ENCODE peak calls at places on chromosomes 4 and X, in four cellular contexts. R is RWPE2, W is body of pancreas, G is GM20000. V is an unnamed sample.

GRCh38 chr4:87179751-87180150 is 40.7 kb downstream of the KLHL8 start:
- DNase-seq in G (no peak), R (no peak), W (no peak), V (no peak)

GRCh38 chr4:152989554-152989970 is 53.4 kb downstream of the FHDC1 start:
- DNase-seq in G (no peak), R (no peak), W (no peak), V (no peak)

GRCh38 chrX:23841847-23842522 is 59.0 kb downstream of the SAT1 start:
- DNase-seq in W (no peak), R (no peak), G (no peak), V (no peak)

GRCh38 chr4:182649698-182650477 is 267.3 kb downstream of the DCTD start:
- DNase-seq in R (no peak), W (no peak), G (no peak), V (no peak)

GRCh38 chrX:86047174-86047991 is at the start of gene CHM:
- DNase-seq in R (no peak), W (peak), G (peak), V (peak)

GRCh38 chr4:81740492-81740891 is 268.8 kb upstream of the RASGEF1B start:
- DNase-seq in G (no peak), R (no peak), W (peak), V (no peak)

GRCh38 chrX:96480081-96480480 is 204.6 kb upstream of the DIAPH2 start:
- DNase-seq in G (no peak), R (no peak), W (no peak), V (no peak)

GRCh38 chrX:40083120-40083978 is 14.4 kb downstream of the BCOR start:
- DNase-seq in W (peak), G (peak), R (no peak), V (peak)

GRCh38 chr4:15232725-15233597 is 194.9 kb upstream of the C1QTNF7 start:
- DNase-seq in R (no peak), W (no peak), G (peak), V (no peak)

DNA sequence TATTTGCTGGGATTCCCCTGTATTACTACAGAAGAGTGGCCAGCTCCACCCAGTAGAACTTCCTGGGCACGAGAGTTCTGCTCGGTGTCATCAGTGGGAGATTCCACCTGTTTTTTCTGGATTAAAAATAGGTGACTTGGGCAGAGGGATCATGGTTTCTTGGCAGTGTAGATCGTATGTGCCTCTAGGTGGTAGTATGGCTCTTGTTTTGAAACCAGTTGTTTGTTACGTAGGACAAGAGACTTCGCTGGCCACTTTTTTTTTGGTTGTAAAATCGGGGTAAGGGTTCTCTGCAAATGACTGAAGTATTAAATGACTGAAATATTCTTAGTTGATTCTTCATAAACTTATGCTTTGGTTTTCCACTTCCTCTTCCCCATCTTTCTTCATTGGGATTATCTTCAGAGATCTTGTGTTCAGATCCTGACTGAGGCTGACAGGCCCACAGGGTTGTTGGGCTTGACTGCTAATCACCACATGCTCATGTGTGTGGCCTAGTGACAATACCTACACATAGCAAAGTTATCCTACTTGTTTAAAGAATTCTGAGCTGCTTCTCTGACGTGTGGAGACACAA is 43.8 kb upstream of the WDR1 start:
- DNase-seq in W (no peak), R (no peak), G (no peak), V (no peak)
- TF ChIP-seq CTCF in W (peak), R (peak), G (no peak), V (peak)

DNA sequence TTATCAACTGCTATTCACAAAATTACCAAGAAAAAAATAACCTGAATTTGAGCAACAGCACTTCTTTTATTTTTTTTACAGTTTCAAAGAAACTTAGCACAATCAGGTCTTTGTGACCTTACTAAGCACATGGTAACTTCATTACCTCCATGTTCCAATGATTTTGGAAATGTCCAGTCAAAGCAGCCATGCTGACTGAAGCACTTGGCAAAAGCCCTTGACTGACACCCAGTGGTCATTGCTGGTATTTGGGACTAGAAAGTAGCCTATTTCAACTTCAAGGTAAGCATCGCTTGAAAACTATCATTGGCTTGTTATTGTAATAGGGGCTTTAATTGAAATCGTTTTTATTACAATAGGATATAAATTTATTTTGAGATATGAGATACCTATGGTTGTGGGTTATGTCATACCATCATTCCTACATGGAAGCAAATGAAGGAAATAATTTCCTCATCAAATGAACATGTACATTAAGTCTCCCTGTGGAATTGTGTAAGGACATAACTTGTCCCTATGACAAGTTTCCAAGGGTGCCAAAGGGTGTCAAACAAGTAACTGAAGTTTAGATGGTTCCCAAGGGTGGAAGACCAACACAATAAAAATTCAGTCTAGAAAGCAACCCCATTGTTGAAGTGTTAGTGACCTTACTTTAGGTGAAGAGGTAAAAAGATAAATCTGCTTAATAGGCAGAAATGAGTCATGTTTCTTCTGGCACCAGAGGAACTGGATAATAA is 15.2 kb upstream of the ANXA10 start:
- DNase-seq in W (peak), G (peak), R (no peak), V (no peak)
- TF ChIP-seq CTCF in W (peak), G (peak), R (peak), V (peak)

GRCh38 chr4:17447056-17447455 is 64.8 kb downstream of the QDPR start:
- DNase-seq in R (no peak), W (no peak), G (no peak), V (no peak)

GRCh38 chr4:17450431-17450830 is 61.5 kb downstream of the QDPR start:
- DNase-seq in G (no peak), W (no peak), R (no peak), V (no peak)

GRCh38 chr4:17448689-17449088 is 63.2 kb downstream of the QDPR start:
- DNase-seq in W (no peak), G (no peak), R (no peak), V (no peak)

DNA sequence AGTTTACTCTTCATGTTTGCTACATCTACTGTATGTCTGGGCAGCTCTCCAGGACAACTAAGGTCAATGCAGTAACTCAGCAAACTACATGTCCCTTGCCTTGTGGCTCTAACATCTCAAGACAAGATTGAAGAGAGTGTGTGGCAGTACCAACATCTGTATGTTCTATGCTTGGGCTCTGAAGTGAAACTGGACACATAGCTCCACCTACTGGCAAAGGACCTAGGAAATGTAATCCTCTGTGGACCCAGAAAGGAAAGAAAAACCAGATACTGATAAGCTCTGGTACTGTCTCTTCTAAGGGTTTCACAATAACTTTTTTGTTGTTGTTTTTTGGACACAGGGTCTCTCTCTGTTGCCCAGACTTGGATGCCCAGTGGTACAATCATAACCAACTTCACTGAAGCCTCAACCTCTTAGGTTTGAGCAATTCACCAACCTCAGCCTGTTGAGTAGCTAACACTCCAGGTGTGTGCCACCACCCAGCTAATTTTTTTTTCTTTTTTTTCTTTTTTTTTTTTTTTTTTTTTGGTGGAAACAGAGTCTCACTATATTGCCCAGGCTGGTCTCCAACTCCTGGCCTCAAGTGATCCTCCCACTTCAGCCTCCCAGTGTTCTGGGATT is 64.1 kb downstream of the QDPR start:
- DNase-seq in R (no peak), W (peak), G (peak), V (no peak)
- TF ChIP-seq CTCF in R (peak), W (peak), G (peak), V (peak)

GRCh38 chrX:79268788-79269187 is 98.3 kb downstream of the ITM2A start:
- DNase-seq in R (no peak), G (no peak), W (no peak), V (no peak)

GRCh38 chrX:79266702-79267101 is 100.4 kb downstream of the ITM2A start:
- DNase-seq in R (no peak), W (no peak), G (no peak), V (no peak)

GRCh38 chrX:79270401-79270800 is 96.7 kb downstream of the ITM2A start:
- DNase-seq in G (peak), R (no peak), W (peak), V (no peak)
- TF ChIP-seq CTCF in G (peak), R (no peak), W (no peak), V (no peak)

DNA sequence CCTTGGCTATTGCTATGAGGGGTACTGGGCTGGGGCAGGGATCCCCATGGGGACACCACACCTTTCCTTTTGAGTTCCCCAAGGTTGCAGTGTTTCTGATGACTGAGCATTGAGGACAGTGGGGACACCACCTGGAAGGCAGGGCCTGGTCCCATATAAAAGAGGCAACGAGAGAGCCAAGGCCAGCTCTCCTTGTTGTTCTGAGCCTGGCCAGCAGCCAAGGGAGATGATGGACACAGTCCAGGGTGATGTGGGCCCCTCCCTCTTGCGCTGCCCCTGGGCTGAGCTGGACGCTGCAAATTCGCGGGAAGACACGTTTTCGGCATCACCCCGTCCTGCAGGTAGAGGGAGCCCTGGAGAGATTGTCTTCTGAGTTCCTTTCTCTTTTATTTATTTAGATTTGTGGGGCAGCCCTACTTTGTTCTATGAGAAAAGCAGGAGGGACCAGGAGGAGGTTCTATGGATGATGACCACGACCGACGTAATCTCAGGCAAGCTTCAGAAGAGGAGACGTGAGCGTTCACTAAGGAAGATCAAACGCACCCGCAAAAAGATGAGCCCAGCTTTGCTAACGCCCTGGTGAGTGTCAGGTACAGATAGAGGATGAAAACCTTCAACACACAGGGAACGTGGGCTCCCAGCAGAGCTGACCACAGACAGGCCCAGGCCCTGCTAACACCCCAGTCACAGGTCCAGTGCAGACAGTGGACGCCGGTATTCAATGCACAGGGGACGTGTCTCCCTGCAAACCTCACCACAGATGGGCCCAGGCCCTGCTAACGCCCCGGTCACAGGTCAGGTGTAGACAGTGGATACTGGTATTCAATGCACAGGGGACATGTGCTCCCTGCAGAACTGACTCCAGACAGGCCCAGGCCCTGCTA is 97.4 kb downstream of the SHOX start:
- DNase-seq in W (no peak), R (no peak), G (no peak), V (no peak)
- TF ChIP-seq CTCF in W (no peak), R (peak), G (no peak), V (peak)

GRCh38 chr4:71270901-71271300 is 67.9 kb upstream of the SLC4A4 start:
- DNase-seq in R (no peak), G (no peak), W (peak), V (no peak)
- TF ChIP-seq CTCF in R (peak), G (peak), W (peak), V (peak)

GRCh38 chr4:54658321-54659093 is 750 bp downstream of the KIT start:
- DNase-seq in R (no peak), W (peak), G (peak), V (no peak)
- TF ChIP-seq CTCF in R (peak), W (peak), G (no peak), V (peak)

GRCh38 chr4:82898322-82899243 is 2.0 kb upstream of the THAP9 start:
- DNase-seq in W (peak), G (no peak), R (no peak), V (no peak)
- TF ChIP-seq CTCF in W (peak), G (peak), R (peak), V (peak)

DNA sequence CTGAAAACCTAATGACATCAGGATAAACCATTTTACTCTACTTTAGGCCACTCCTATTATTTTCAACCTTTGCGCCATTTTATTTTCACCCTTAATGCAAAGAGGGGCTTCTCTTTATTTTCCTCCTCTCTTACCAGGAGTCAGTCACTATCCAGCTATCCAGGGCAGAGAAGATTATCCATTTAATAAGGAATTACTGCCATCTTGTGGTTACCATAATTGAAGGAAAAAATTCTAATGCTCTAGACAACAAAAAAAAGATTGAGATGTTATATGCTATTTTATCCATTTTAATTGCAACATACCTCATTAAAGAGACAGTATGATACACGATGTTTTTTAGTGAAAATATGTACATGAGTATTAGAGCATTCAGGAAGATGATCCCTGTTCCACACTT is 514.5 kb upstream of the FAM241A start:
- DNase-seq in G (no peak), R (no peak), W (no peak), V (no peak)
- TF ChIP-seq CTCF in G (no peak), R (peak), W (peak), V (peak)

DNA sequence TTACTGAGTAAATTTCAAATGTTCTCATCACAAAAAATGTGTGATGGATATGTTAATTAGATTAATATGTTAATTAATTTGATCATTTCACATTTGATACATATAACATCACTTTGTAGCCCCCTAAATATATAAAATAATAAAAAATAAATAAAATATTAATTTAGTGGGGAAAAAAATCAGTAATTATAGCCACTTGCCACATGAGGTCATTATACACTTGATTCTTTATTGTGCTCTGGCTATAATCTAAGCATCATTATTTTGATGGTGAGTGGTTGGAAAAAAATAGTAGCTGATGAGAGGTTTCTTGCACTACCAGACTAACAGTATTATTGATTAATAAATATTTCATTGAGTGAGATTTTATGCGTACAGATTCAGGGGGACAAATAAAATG is 57.4 kb downstream of the DCK start:
- DNase-seq in W (no peak), G (no peak), R (no peak), V (no peak)
- TF ChIP-seq CTCF in W (peak), G (no peak), R (no peak), V (peak)